ENCODE peak calls at places on chromosome 1, in eight cellular contexts. J is foreskin fibroblast, A is A549, D is HEK293T, U is Panc1, S is fibroblast of lung, L is GM04504, K is WTC11. Z is an unnamed sample.

GRCh38 chr1:186482661-186483255 is 21.8 kb upstream of the PDC start:
- DNase-seq in L (peak), D (peak), K (peak), S (peak), J (peak), A (peak), U (peak), Z (peak)

GRCh38 chr1:14103878-14104430 is 404.0 kb downstream of the PRDM2 start:
- DNase-seq in K (no peak), D (no peak), A (no peak), J (no peak), L (no peak), U (no peak), S (no peak), Z (no peak)

GRCh38 chr1:165898837-165899236 is 71.4 kb downstream of the UCK2 start:
- DNase-seq in K (no peak), L (peak), U (peak), J (peak), S (peak), A (peak), D (no peak), Z (peak)

GRCh38 chr1:52917591-52917990 is 3.9 kb downstream of the ECHDC2 start:
- DNase-seq in S (no peak), D (no peak), K (no peak), J (no peak), U (no peak), A (no peak), L (no peak), Z (no peak)

GRCh38 chr1:239854956-239855355 is 236.7 kb upstream of the FMN2 start:
- DNase-seq in U (no peak), D (no peak), S (no peak), L (no peak), K (no peak), A (no peak), J (no peak), Z (no peak)

GRCh38 chr1:85661767-85662166 is 46.5 kb downstream of the ZNHIT6 start:
- DNase-seq in A (peak), K (no peak), S (no peak), L (no peak), U (no peak), D (no peak), J (no peak), Z (no peak)

GRCh38 chr1:160360227-160360695 is 6.6 kb upstream of the NHLH1 start:
- DNase-seq in U (no peak), J (no peak), D (no peak), S (no peak), K (no peak), L (no peak), A (no peak), Z (no peak)

GRCh38 chr1:22410928-22411495 is 40.6 kb upstream of the ZBTB40 start:
- DNase-seq in K (no peak), U (no peak), J (peak), D (no peak), S (no peak), A (no peak), L (no peak), Z (no peak)

GRCh38 chr1:160981584-160982411 is 27.2 kb upstream of the ITLN2 start:
- DNase-seq in D (no peak), K (peak), A (no peak), L (no peak), U (no peak), J (no peak), S (no peak), Z (no peak)

GRCh38 chr1:245698116-245698515 is 543.3 kb downstream of the KIF26B start:
- DNase-seq in U (no peak), S (no peak), A (no peak), K (no peak), L (no peak), J (no peak), D (no peak), Z (no peak)

GRCh38 chr1:82377201-82377884 is 576.6 kb downstream of the ADGRL2 start:
- DNase-seq in A (no peak), L (no peak), S (peak), D (no peak), K (no peak), U (no peak), J (peak), Z (peak)

GRCh38 chr1:191034126-191034525 is 556.5 kb upstream of the BRINP3 start:
- DNase-seq in K (no peak), S (peak), J (no peak), U (no peak), L (no peak), D (no peak), A (no peak), Z (no peak)